ENCODE peak calls at places on chromosome 10, in five cellular contexts. E, W, N, K and P are unnamed samples.

GRCh38 chr10:70585555-70586243 is 16.8 kb downstream of the PRF1 start:
- DNase-seq in N (no peak), E (no peak), K (no peak), W (no peak), P (no peak)

GRCh38 chr10:11798862-11799735 is 24.1 kb upstream of the PROSER2 start:
- DNase-seq in K (no peak), E (no peak), N (no peak), W (peak; percentile 63), P (no peak)

GRCh38 chr10:121683803-121684202 is 85.6 kb upstream of the FGFR2 start:
- DNase-seq in N (no peak), W (peak; percentile 68), E (no peak), K (no peak), P (no peak)

GRCh38 chr10:111151595-111151994 is 74.8 kb downstream of the ADRA2A start:
- DNase-seq in N (no peak), E (no peak), K (no peak), W (no peak), P (no peak)

GRCh38 chr10:82206831-82207230 is 331.8 kb downstream of the NRG3 start:
- DNase-seq in N (no peak), K (no peak), W (no peak), E (no peak), P (no peak)

GRCh38 chr10:49253340-49253739 is 45.6 kb upstream of the C10orf71 start:
- DNase-seq in K (no peak), E (no peak), W (no peak), N (no peak), P (no peak)

GRCh38 chr10:44022203-44022602 is 362.7 kb downstream of the CXCL12 start:
- DNase-seq in W (no peak), K (no peak), N (no peak), E (no peak), P (no peak)

GRCh38 chr10:5142199-5142598 is 42.8 kb downstream of the AKR1C8 start:
- DNase-seq in W (no peak), K (no peak), N (peak; percentile 7), E (no peak), P (no peak)

GRCh38 chr10:35792301-35792700 is 150.2 kb upstream of the FZD8 start:
- DNase-seq in E (no peak), K (no peak), N (no peak), W (no peak), P (no peak)

GRCh38 chr10:91410638-91411367 is 659 bp downstream of the HECTD2 start:
- DNase-seq in E (no peak), K (peak; percentile 1), N (peak; percentile 38), W (peak; percentile 22), P (peak; percentile 78)

GRCh38 chr10:87635498-87636312 is 24.0 kb upstream of the PAPSS2 start:
- DNase-seq in E (peak; percentile 61), K (peak; percentile 77), W (no peak), N (peak; percentile 48), P (peak; percentile 72)

GRCh38 chr10:59903871-59904270 is 2.5 kb downstream of the CCDC6 start:
- DNase-seq in W (no peak), N (no peak), E (no peak), K (no peak), P (peak; percentile 75)
- H3K27ac ChIP-seq in W (no peak overlapping the region), N (peak overlapping the region; percentile 95), E (no peak overlapping the region), K (no peak overlapping the region), P (peak overlapping the region; percentile 26)

DNA sequence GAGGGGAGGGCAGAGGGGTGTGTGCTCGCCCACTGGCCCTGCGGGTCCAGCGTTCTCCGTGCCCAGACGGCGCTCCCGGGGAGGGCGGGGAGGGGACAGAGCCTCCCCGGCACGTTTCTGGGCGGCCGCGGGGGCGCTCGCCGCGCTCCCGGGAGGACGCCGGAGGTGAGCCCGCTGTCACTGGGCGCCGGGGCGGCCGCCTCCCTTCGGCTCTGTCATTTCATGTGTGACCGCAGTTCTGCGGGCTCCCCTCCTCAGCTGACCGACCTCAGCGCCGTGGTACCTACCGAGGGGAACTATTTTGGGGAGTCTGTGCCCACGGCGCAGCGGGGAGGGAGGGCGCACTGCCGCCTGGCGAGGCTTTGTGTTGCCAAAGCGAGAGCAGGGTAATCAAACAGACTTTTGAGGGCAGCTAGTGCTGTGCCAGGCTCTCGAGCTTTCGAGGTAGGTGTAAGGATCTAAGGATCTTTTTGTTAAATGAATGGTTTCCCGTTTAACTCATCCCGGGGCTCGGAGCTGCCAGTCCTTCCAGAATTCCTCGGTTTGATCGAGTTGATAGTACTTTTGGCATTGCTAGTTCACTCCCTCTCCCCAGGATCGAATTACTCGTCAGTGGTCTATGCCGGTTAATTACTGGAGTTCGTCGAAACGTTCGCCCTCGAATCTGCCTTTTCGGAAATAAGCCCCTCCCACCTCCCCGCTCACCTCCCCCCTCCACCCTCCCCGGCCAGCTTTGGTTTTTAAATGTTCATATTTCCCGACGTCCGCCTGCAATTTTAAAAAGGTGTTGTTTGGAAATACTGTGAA is 1.9 kb downstream of the ARID5B start:
- DNase-seq in W (peak; percentile 78), E (peak; percentile 42), N (peak; percentile 75), K (peak; percentile 78), P (peak; percentile 66)
- TF ChIP-seq EZH2phosphoT487 in W (no peak), E (no peak), N (no peak), K (peak; percentile 95), P (no peak)

DNA sequence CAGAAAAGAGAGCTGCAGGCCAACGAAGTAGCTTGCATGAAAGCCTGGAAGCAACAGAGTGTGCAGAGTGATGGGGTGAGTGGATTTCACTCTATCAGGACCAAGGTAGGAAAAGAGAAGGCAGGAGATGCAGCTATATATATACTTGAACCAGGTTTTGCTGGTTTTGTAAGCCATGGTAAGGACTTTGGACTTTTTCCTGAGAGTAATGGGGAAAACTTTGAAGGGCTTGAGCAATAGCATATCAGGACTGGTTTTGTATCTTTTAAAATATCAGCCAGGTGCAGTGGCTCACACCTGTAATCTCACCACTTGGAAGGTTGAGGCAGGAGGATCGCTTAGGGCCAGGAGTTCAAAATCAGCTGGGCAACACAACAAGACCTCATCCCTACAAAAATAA is 120.6 kb upstream of the NRP1 start:
- DNase-seq in N (peak; percentile 19), E (no peak), W (no peak), K (no peak), P (no peak)
- H3K27ac ChIP-seq in N (no peak overlapping the region), E (no peak overlapping the region), W (no peak overlapping the region), K (no peak overlapping the region), P (no peak overlapping the region)

GRCh38 chr10:96168546-96168945 is 38.4 kb downstream of the ZNF518A start:
- DNase-seq in E (no peak), K (no peak), N (no peak), W (no peak), P (peak; percentile 6)
- TF ChIP-seq EZH2phosphoT487 in E (no peak), K (no peak), N (no peak), W (no peak), P (no peak)